ENCODE peak calls at places on chromosomes 6 and 20, in eight cellular contexts. Z is MCF 10A, V is hepatocyte, M is heart right ventricle, F is psoas muscle, W is Caco-2, G is lower leg skin, S is DND-41. C is an unnamed sample.
A peak's percentile ranks its signal among the peaks of the same experiment; 100 is the strongest.

GRCh38 chr20:9214676-9215075 is 145.8 kb downstream of the PLCB4 start:
- DNase-seq in Z (peak; percentile 84), V (peak; percentile 11), M (no peak), F (no peak), W (no peak), G (no peak), S (no peak), C (no peak)

GRCh38 chr6:33926451-33926850 is 122.6 kb upstream of the MLN start:
- DNase-seq in Z (peak; percentile 21), V (no peak), M (no peak), F (no peak), W (peak; percentile 49), G (no peak), S (peak; percentile 45), C (peak; percentile 55)

GRCh38 chr6:80174931-80175572 is 68.6 kb downstream of the BCKDHB start:
- DNase-seq in Z (peak; percentile 76), V (no peak), M (no peak), F (no peak), W (no peak), G (no peak), S (no peak), C (no peak)

GRCh38 chr6:34234667-34235604 is 1.7 kb upstream of the HMGA1 start:
- DNase-seq in Z (no peak), V (peak; percentile 76), M (peak; percentile 28), F (peak; percentile 64), W (peak; percentile 36), G (no peak), S (no peak), C (no peak)

GRCh38 chr6:26121141-26122004 is 34.1 kb downstream of the HFE start:
- DNase-seq in Z (no peak), V (peak; percentile 30), M (no peak), F (no peak), W (no peak), G (no peak), S (no peak), C (no peak)

GRCh38 chr6:26249959-26250805 is 114.8 kb upstream of the BTN3A2 start:
- DNase-seq in Z (peak; percentile 87), V (peak; percentile 88), M (peak; percentile 39), F (peak; percentile 57), W (peak; percentile 84), G (no peak), S (peak; percentile 83), C (peak; percentile 93)

GRCh38 chr6:126633362-126633761 is 293.4 kb downstream of the CENPW start:
- DNase-seq in Z (no peak), V (no peak), M (no peak), F (no peak), W (no peak), G (no peak), S (no peak), C (no peak)

GRCh38 chr6:105077592-105078463 is 102.0 kb downstream of the POPDC3 start:
- DNase-seq in Z (peak; percentile 69), V (peak; percentile 57), M (no peak), F (no peak), W (no peak), G (no peak), S (no peak), C (peak; percentile 77)

GRCh38 chr20:25584905-25585704 is at the start of gene NINL:
- DNase-seq in Z (peak; percentile 38), V (peak; percentile 91), M (peak; percentile 65), F (peak; percentile 65), W (peak; percentile 51), G (no peak), S (peak; percentile 77), C (peak; percentile 89)

GRCh38 chr6:14178083-14178445 is 60.5 kb downstream of the CD83 start:
- DNase-seq in Z (no peak), V (no peak), M (no peak), F (no peak), W (no peak), G (no peak), S (no peak), C (no peak)

GRCh38 chr6:87968435-87969278 is 79.0 kb upstream of the SPACA1 start:
- DNase-seq in Z (peak; percentile 9), V (peak; percentile 43), M (no peak), F (no peak), W (no peak), G (no peak), S (no peak), C (peak; percentile 35)

GRCh38 chr6:38110407-38111025 is 291.0 kb downstream of the ZFAND3 start:
- DNase-seq in Z (no peak), V (peak; percentile 17), M (no peak), F (peak; percentile 57), W (peak; percentile 48), G (peak; percentile 17), S (no peak), C (peak; percentile 42)

GRCh38 chr20:47373206-47373722 is 16.8 kb upstream of the ZMYND8 start:
- DNase-seq in Z (no peak), V (no peak), M (no peak), F (no peak), W (no peak), G (no peak), S (no peak), C (no peak)

GRCh38 chr6:121858976-121859375 is 423.5 kb downstream of the GJA1 start:
- DNase-seq in Z (no peak), V (no peak), M (no peak), F (no peak), W (no peak), G (no peak), S (no peak), C (no peak)

GRCh38 chr6:138310294-138310693 is 67.4 kb upstream of the SMIM28 start:
- DNase-seq in Z (no peak), V (peak; percentile 62), M (no peak), F (no peak), W (no peak), G (no peak), S (no peak), C (no peak)

GRCh38 chr20:55103188-55103587 is 627.8 kb downstream of the DOK5 start:
- DNase-seq in Z (no peak), V (peak; percentile 50), M (no peak), F (no peak), W (peak; percentile 80), G (no peak), S (no peak), C (no peak)

DNA sequence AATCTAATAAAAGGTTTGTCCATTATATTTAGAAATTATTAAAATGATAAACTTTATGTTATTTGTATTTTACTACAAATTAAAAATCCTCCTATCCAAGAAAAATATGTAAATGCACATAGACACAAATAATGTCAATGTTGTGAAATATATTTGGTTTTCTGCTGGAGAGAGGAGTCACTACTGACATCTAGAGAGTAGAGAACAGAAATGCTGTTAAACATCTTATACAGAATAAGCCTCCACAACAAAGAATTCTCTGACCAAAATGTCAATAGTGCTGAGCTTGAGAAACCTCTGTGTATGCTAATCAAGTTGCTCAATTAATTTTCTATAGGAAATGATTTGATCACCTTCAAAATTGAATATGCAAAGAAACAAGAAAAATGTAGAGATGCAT is 12.4 kb downstream of the HTR1B start:
- DNase-seq in Z (peak; percentile 46), V (no peak), M (no peak), F (no peak), W (no peak), G (no peak), S (no peak), C (no peak)
- TF ChIP-seq CTCF in Z (peak; percentile 58), V (peak; percentile 49), M (peak; percentile 35), F (peak; percentile 3), W (no peak), G (no peak), S (no peak), C (no peak)

GRCh38 chr6:156953478-156954146 is 176.4 kb downstream of the ARID1B start:
- DNase-seq in Z (peak; percentile 90), V (peak; percentile 92), M (no peak), F (no peak), W (peak; percentile 57), G (no peak), S (peak; percentile 45), C (peak; percentile 93)
- TF ChIP-seq CTCF in Z (no peak), V (peak; percentile 40), M (peak; percentile 43), F (no peak), W (peak; percentile 20), G (no peak), S (peak; percentile 14), C (peak; percentile 33)

GRCh38 chr6:27544612-27545260 is 71.8 kb upstream of the ZNF184 start:
- DNase-seq in Z (peak; percentile 44), V (no peak), M (no peak), F (no peak), W (no peak), G (no peak), S (no peak), C (no peak)
- TF ChIP-seq CTCF in Z (no peak), V (no peak), M (no peak), F (no peak), W (no peak), G (no peak), S (no peak), C (no peak)

GRCh38 chr20:32777177-32777956 is 15.2 kb downstream of the DNMT3B start:
- DNase-seq in Z (no peak), V (no peak), M (no peak), F (no peak), W (no peak), G (no peak), S (no peak), C (no peak)
- TF ChIP-seq CTCF in Z (no peak), V (no peak), M (no peak), F (no peak), W (no peak), G (no peak), S (no peak), C (no peak)

DNA sequence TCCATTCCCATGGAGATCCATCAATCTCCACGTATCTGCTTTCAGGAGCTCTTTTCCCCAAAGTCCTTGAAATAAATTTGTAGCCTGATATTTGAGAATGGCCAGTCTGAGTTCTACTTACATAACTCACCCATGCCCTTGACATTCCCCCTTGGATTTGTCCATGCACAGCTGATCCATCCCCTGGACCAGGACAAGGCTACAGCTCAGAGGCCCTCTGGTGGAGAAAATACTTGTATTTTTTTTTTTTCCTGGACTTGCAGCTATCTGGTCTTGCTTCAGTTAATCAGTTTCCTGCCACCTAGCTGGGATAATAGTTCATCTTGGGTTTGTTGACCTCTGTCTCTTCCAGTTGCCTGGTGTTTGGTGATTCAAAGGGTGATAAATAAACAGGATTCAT is 467.6 kb downstream of the DHX35 start:
- DNase-seq in Z (peak; percentile 8), V (peak; percentile 27), M (no peak), F (no peak), W (no peak), G (no peak), S (no peak), C (peak; percentile 11)
- TF ChIP-seq CTCF in Z (peak; percentile 27), V (peak; percentile 42), M (peak; percentile 36), F (peak; percentile 43), W (peak; percentile 75), G (no peak), S (peak; percentile 34), C (peak; percentile 49)

GRCh38 chr6:156618600-156619205 is 158.5 kb upstream of the ARID1B start:
- DNase-seq in Z (no peak), V (no peak), M (no peak), F (no peak), W (no peak), G (no peak), S (no peak), C (peak; percentile 68)
- TF ChIP-seq CTCF in Z (no peak), V (no peak), M (no peak), F (no peak), W (peak; percentile 0), G (no peak), S (no peak), C (peak; percentile 19)

DNA sequence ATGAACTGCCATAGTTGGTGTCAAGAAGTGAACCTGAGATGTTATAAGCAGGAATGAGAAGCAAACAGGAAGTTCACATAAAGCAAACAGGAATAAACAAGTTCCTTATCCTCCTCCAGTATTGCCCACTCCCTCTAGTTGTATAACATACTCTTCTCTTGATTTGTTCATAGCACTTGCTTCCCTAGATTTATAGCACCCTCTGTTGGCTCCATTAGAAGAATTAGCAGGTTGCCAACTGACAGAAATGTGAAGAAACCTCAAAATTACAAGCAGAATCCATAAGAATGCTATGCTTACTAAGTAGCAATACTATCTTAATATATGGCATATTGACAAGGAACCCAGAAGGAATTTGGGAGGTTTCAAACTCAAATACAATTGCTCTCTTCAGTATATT is 195.4 kb downstream of the TBX18 start:
- DNase-seq in Z (peak; percentile 35), V (peak; percentile 26), M (no peak), F (no peak), W (no peak), G (no peak), S (no peak), C (peak; percentile 48)
- TF ChIP-seq CTCF in Z (no peak), V (peak; percentile 44), M (peak; percentile 6), F (no peak), W (peak; percentile 37), G (no peak), S (peak; percentile 55), C (peak; percentile 56)